ENCODE peak calls at places on chromosomes 4 and X, in eight cellular contexts. L is thyroid gland, Y is suprapubic skin, V is uterus, R is endothelial cell of umbilical vein, A is stomach, B is heart left ventricle, T is IMR-90. N is an unnamed sample.

GRCh38 chr4:23788460-23788859 is 101.4 kb downstream of the PPARGC1A start:
- DNase-seq in T (peak), V (no peak), L (no peak), B (no peak), Y (no peak), R (no peak), A (peak), N (no peak)

GRCh38 chr4:26459054-26459755 is 31.1 kb downstream of the CCKAR start:
- DNase-seq in R (peak), V (no peak), L (no peak), Y (no peak), T (peak), A (no peak), B (no peak), N (no peak)

GRCh38 chr4:27442146-27442545 is 581.5 kb downstream of the STIM2 start:
- DNase-seq in B (no peak), T (no peak), L (no peak), R (no peak), Y (no peak), V (no peak), A (no peak), N (no peak)

GRCh38 chr4:78951862-78952472 is 12.7 kb upstream of the PAQR3 start:
- DNase-seq in B (peak), Y (no peak), V (no peak), L (no peak), R (peak), T (peak), A (no peak), N (no peak)

GRCh38 chrX:28966335-28966734 is 379.1 kb downstream of the IL1RAPL1 start:
- DNase-seq in A (no peak), T (peak), V (no peak), R (peak), Y (no peak), L (no peak), B (no peak), N (no peak)

GRCh38 chr4:127212269-127212580 is 420.5 kb upstream of the INTU start:
- DNase-seq in B (no peak), L (no peak), A (no peak), V (no peak), R (no peak), T (no peak), Y (no peak), N (no peak)

GRCh38 chrX:108347800-108348199 is 90.4 kb downstream of the COL4A6 start:
- DNase-seq in T (no peak), R (peak), L (no peak), Y (no peak), A (no peak), B (no peak), V (no peak), N (no peak)

GRCh38 chr4:21948347-21949072 is at the start of gene KCNIP4:
- DNase-seq in R (no peak), B (peak), V (peak), L (peak), Y (no peak), A (no peak), T (no peak), N (no peak)

GRCh38 chr4:86400216-86400615 is 40.4 kb upstream of the MAPK10 start:
- DNase-seq in V (no peak), L (no peak), A (no peak), Y (no peak), T (peak), R (no peak), B (no peak), N (no peak)

GRCh38 chr4:157271166-157271869 is 50.8 kb downstream of the GRIA2 start:
- DNase-seq in L (no peak), V (no peak), Y (no peak), A (no peak), T (no peak), B (no peak), R (no peak), N (no peak)

GRCh38 chr4:140776551-140776950 is 20.4 kb upstream of the TBC1D9 start:
- DNase-seq in V (no peak), T (no peak), B (no peak), A (no peak), Y (no peak), R (no peak), L (no peak), N (no peak)

GRCh38 chr4:55348436-55348835 is 2.4 kb downstream of the SRD5A3 start:
- DNase-seq in V (no peak), L (no peak), T (peak), Y (no peak), A (no peak), R (no peak), B (no peak), N (no peak)

GRCh38 chr4:180827193-180827592 is 1416.0 kb upstream of the TENM3 start:
- DNase-seq in B (no peak), R (no peak), Y (no peak), A (no peak), V (no peak), L (no peak), T (peak), N (no peak)

GRCh38 chrX:65726708-65727107 is 59.3 kb downstream of the MSN start:
- DNase-seq in Y (no peak), T (no peak), B (no peak), L (no peak), A (no peak), V (no peak), R (no peak), N (no peak)

GRCh38 chr4:152099061-152099425 is 338.2 kb upstream of the GATB start:
- DNase-seq in V (no peak), L (no peak), T (no peak), R (no peak), Y (no peak), A (no peak), B (no peak), N (peak)

GRCh38 chrX:82362990-82363389 is 1145.1 kb upstream of the POU3F4 start:
- DNase-seq in A (no peak), T (no peak), Y (no peak), V (no peak), B (no peak), R (no peak), L (no peak), N (no peak)

GRCh38 chrX:65866146-65866545 is 173.7 kb downstream of the VSIG4 start:
- DNase-seq in A (no peak), Y (no peak), V (no peak), T (no peak), R (no peak), L (no peak), B (no peak), N (no peak)

GRCh38 chr4:128519163-128519810 is 231.7 kb upstream of the PGRMC2 start:
- DNase-seq in A (no peak), L (no peak), V (peak), Y (no peak), B (peak), T (peak), R (peak), N (no peak)

GRCh38 chr4:32658019-32658418 is 1937.8 kb downstream of the PCDH7 start:
- DNase-seq in A (no peak), T (no peak), B (no peak), Y (no peak), L (no peak), V (no peak), R (no peak), N (no peak)

GRCh38 chr4:46441116-46441859 is 51.4 kb upstream of the GABRA2 start:
- DNase-seq in R (no peak), A (no peak), B (no peak), T (peak), V (no peak), Y (no peak), L (no peak), N (no peak)

GRCh38 chr4:173211838-173212237 is 43.2 kb downstream of the GALNT7 start:
- DNase-seq in T (peak), L (no peak), B (no peak), A (no peak), V (no peak), Y (no peak), R (peak), N (no peak)

GRCh38 chr4:2257361-2258001 is 4.4 kb downstream of the MXD4 start:
- DNase-seq in T (no peak), Y (peak), B (peak), A (peak), R (no peak), V (peak), L (peak), N (peak)

GRCh38 chrX:76453737-76454406 is 26.4 kb downstream of the MAGEE1 start:
- DNase-seq in V (no peak), A (no peak), Y (no peak), L (no peak), T (no peak), R (no peak), B (no peak), N (no peak)

GRCh38 chr4:81237791-81238190 is 22.8 kb upstream of the PRKG2 start:
- DNase-seq in V (no peak), A (no peak), B (no peak), Y (no peak), R (no peak), L (no peak), T (no peak), N (no peak)

GRCh38 chr4:39913466-39913865 is 64.2 kb downstream of the PDS5A start:
- DNase-seq in A (no peak), R (no peak), V (no peak), L (no peak), B (no peak), Y (no peak), T (no peak), N (no peak)

GRCh38 chr4:150155391-150155790 is 77.1 kb downstream of the DCLK2 start:
- DNase-seq in A (no peak), Y (no peak), L (no peak), B (no peak), V (no peak), R (peak), T (no peak), N (no peak)

GRCh38 chrX:22520128-22520828 is 247.6 kb downstream of the CBLL2 start:
- DNase-seq in R (peak), B (no peak), V (no peak), T (no peak), A (no peak), L (no peak), Y (no peak), N (no peak)

GRCh38 chrX:101550825-101551767 is 749 bp downstream of the ARMCX1 start:
- DNase-seq in V (peak), L (peak), A (no peak), R (peak), T (peak), Y (peak), B (peak), N (peak)

GRCh38 chrX:146424422-146424821 is 385.1 kb upstream of the CXorf51B start:
- DNase-seq in Y (no peak), A (no peak), V (no peak), T (no peak), R (no peak), L (no peak), B (no peak), N (no peak)

GRCh38 chr4:121146530-121146929 is 17.6 kb downstream of the TNIP3 start:
- DNase-seq in R (no peak), T (peak), B (no peak), V (no peak), L (no peak), A (no peak), Y (no peak), N (no peak)

GRCh38 chrX:119871245-119871598 is 311 bp downstream of the RNF113A start:
- DNase-seq in T (peak), R (no peak), V (no peak), B (no peak), A (no peak), L (no peak), Y (no peak), N (no peak)

GRCh38 chrX:119870626-119871131 is 854 bp downstream of the RNF113A start:
- DNase-seq in R (peak), Y (no peak), V (no peak), T (peak), B (no peak), L (peak), A (no peak), N (no peak)

DNA sequence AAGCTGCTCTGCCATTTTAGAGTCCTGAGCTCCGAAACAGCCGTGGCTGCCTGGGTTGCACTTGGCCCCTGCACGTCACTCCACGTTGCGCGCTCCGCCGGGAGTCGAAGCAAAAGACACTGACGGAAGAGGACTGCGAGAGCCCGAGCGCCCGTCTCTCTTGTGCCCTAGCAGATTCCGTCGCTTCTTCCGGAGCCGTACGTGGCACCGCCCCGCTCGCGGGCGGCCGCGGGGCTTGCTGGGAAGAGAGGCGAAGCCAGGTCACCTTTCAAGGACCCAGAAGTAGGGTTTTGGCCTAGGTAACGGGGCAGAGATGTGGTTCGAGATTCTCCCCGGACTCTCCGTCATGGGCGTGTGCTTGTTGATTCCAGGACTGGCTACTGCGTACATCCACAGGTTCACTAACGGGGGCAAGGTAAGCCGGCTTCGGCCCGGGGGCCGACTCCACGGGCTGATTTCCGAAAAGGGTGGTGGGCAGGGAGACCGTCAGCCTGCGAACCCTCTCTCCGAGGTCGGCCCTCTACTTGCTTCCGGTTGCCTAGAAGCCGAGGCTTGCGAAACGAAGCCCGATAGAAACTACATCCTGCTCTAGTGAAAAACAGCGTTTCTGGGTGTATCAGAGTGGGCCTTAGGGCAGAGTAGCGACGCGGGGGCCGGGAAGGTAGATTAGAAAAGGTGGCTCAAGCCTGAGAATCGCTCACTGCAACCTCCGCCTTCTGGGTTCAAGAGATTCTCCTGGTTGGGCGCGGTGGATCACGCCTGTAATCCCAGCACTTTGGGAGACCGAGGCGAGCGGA is at the start of the genes NDUFA1 and RNF113A:
- DNase-seq in A (peak), V (peak), R (peak), B (peak), T (peak), Y (peak), L (peak), N (peak)
- TF ChIP-seq POLR2A in A (no peak), V (peak), R (peak), B (no peak), T (peak), Y (peak), L (peak), N (no peak)

GRCh38 chrX:41332408-41332987 is 1.5 kb upstream of the DDX3X start:
- DNase-seq in B (no peak), L (peak), V (no peak), A (peak), R (peak), Y (no peak), T (peak), N (peak)
- TF ChIP-seq POLR2A in B (no peak), L (no peak), V (no peak), A (no peak), R (no peak), Y (no peak), T (no peak), N (no peak)

GRCh38 chr4:112144546-112145325 is 518 bp upstream of the FAM241A start:
- DNase-seq in Y (no peak), R (no peak), L (peak), B (peak), V (peak), A (no peak), T (no peak), N (no peak)
- TF ChIP-seq POLR2A in Y (no peak), R (no peak), L (no peak), B (no peak), V (no peak), A (no peak), T (no peak), N (no peak)

GRCh38 chr4:123748806-123749205 is 352.2 kb downstream of the SPRY1 start:
- DNase-seq in B (no peak), R (no peak), T (no peak), A (no peak), V (no peak), L (no peak), Y (no peak), N (no peak)
- TF ChIP-seq POLR2A in B (no peak), R (no peak), T (no peak), A (no peak), V (no peak), L (no peak), Y (no peak), N (no peak)

DNA sequence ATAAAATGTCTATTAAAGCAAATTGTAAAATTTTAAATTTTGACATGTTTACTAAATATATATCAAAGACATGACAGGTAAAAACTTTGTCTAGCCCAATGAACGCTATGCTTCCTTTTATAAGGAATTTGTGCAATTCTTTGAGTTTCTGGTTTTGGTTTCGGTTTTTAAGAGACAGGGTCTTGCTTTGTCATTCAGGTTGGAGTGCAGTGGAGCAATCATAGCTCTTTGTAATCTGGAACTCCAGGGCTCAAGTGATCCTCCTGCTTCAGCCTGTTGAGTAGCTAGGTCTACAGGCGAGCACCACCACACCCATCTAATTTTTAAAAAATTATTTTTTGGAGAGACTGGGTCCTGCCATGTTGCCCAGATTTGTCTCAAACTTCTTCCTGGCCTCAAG is 60.7 kb downstream of the BLTP1 start:
- DNase-seq in T (no peak), A (no peak), R (no peak), V (no peak), B (no peak), Y (no peak), L (no peak), N (no peak)
- TF ChIP-seq POLR2A in T (no peak), A (no peak), R (no peak), V (no peak), B (no peak), Y (no peak), L (no peak), N (no peak)

GRCh38 chr4:48779998-48780866 is at the start of gene FRYL:
- DNase-seq in R (peak), B (peak), V (peak), L (peak), T (peak), Y (peak), A (peak), N (peak)
- TF ChIP-seq POLR2A in R (peak), B (no peak), V (peak), L (peak), T (peak), Y (no peak), A (peak), N (peak)

GRCh38 chrX:18833071-18833731 is 125.8 kb downstream of the PPEF1 start:
- DNase-seq in B (peak), L (peak), Y (no peak), A (no peak), V (peak), T (peak), R (no peak), N (no peak)
- TF ChIP-seq POLR2A in B (no peak), L (peak), Y (no peak), A (no peak), V (no peak), T (no peak), R (no peak), N (no peak)

DNA sequence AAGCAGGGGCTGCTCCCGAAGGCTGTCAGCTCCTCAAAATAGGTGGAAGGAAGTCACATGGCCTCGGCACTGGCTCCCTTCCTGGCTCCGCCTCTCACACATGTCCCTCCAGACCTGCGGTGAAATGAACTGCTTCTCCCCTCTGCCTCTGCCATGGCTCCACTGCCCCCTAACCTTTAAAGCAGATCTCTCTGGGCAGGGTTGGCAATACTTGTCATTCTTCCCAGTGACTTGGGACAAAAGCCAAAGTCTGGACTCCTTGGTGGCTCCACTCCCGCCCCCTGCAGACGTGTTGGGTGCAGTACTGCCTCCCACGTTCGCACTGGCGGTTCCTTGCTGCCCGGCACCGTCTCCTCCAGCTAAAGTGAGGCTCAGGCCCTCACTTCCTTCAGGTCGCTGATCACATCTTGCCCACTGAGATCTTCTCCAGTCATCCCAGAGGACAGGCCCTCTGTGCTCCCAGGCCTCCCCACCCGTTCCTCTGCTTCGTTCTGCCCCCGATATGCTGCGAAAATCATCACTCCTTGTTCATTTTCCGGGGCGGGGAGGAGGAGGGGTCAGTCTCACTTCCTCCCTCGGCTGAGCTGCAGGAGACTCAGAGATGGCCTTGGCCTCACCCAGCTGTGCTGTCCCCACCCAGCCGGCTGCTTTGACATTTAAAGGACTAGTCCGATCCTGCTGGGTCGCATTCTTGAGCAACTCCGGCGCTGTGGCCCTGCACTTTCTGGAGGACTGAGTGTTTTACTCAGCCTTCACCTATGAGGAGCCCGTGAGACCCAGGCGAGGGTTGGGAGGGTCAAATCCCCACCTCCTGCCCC is 97.4 kb downstream of the PHKA2 start:
- DNase-seq in L (peak), Y (peak), V (peak), T (peak), R (peak), B (peak), A (peak), N (peak)
- TF ChIP-seq POLR2A in L (peak), Y (no peak), V (no peak), T (no peak), R (no peak), B (no peak), A (no peak), N (no peak)

GRCh38 chr4:153244969-153245368 is 40.7 kb downstream of the TRIM2 start:
- DNase-seq in L (no peak), R (no peak), T (no peak), A (peak), V (no peak), Y (no peak), B (no peak), N (no peak)
- TF ChIP-seq POLR2A in L (no peak), R (no peak), T (no peak), A (no peak), V (no peak), Y (no peak), B (no peak), N (no peak)

DNA sequence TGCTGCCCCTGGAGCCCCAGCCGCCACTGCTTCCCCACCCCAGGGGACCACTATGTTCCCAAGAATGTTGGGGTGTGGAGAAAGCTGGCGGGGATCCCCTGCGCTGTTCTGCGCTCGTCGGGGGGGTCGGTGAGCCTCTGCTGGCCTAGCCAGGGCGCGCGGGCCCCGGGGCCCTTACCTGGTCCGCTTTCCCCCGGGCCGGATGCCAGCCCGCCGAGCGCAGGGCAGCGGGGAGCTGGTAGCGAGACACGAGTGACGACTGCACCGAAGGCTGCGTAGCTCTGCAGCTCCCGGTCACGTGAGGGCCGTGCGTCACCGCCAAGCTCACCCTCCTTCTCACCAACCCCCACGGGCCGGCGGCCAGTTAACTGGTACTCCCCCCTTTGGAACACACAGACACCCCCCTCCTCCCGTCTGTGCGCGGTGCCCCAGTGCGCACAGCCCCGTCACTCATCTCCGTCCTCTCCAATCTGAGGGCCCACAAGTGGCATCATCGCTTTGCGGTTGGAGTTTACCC is at the start of gene BEX1:
- DNase-seq in R (no peak), B (peak), A (peak), L (peak), T (no peak), V (peak), Y (no peak), N (no peak)
- TF ChIP-seq POLR2A in R (no peak), B (no peak), A (no peak), L (peak), T (no peak), V (peak), Y (no peak), N (no peak)